ENCODE peak calls at places on chromosome X, in six cellular contexts. One of them, this sample, is unnamed.
A peak's percentile ranks its signal among the peaks of the same experiment; 100 is the strongest.

GRCh38 chrX:150085881-150086280 is 147.6 kb upstream of the EOLA2 start:
- DNase-seq in mammary epithelial cell: peak; percentile 35
- DNase-seq in tibial artery: no peak
- DNase-seq in A172: peak; percentile 58
- DNase-seq in WERI-Rb-1: no peak
- DNase-seq in HFF-Myc: no peak
- DNase-seq in this sample: no peak

GRCh38 chrX:49058794-49059193 is at the start of gene CCDC120:
- DNase-seq in mammary epithelial cell: peak; percentile 28
- DNase-seq in tibial artery: no peak
- DNase-seq in WERI-Rb-1: no peak
- DNase-seq in A172: no peak
- DNase-seq in HFF-Myc: no peak
- DNase-seq in this sample: no peak

GRCh38 chrX:37993857-37994619 is 12.3 kb upstream of the SYTL5 start:
- DNase-seq in A172: peak; percentile 18
- DNase-seq in WERI-Rb-1: no peak
- DNase-seq in mammary epithelial cell: peak; percentile 60
- DNase-seq in tibial artery: no peak
- DNase-seq in HFF-Myc: no peak
- DNase-seq in this sample: no peak

GRCh38 chrX:135931644-135932487 is 38.4 kb downstream of the SAGE1 start:
- DNase-seq in A172: peak; percentile 11
- DNase-seq in mammary epithelial cell: peak; percentile 23
- DNase-seq in HFF-Myc: peak; percentile 1
- DNase-seq in WERI-Rb-1: peak; percentile 48
- DNase-seq in tibial artery: peak; percentile 22
- DNase-seq in this sample: peak; percentile 66

GRCh38 chrX:123920065-123920785 is 41.3 kb upstream of the STAG2 start:
- DNase-seq in tibial artery: no peak
- DNase-seq in A172: peak; percentile 63
- DNase-seq in mammary epithelial cell: peak; percentile 63
- DNase-seq in HFF-Myc: peak; percentile 4
- DNase-seq in WERI-Rb-1: no peak
- DNase-seq in this sample: no peak

GRCh38 chrX:77788050-77788449 is 2.0 kb upstream of the ATRX start:
- DNase-seq in tibial artery: no peak
- DNase-seq in WERI-Rb-1: no peak
- DNase-seq in A172: peak; percentile 71
- DNase-seq in HFF-Myc: no peak
- DNase-seq in mammary epithelial cell: no peak
- DNase-seq in this sample: no peak

GRCh38 chrX:54029543-54030143 is 14.6 kb downstream of the PHF8 start:
- DNase-seq in tibial artery: no peak
- DNase-seq in A172: no peak
- DNase-seq in HFF-Myc: no peak
- DNase-seq in mammary epithelial cell: peak; percentile 48
- DNase-seq in WERI-Rb-1: no peak
- DNase-seq in this sample: no peak

GRCh38 chrX:154412468-154412867 is 1.1 kb downstream of the TAFAZZIN start:
- DNase-seq in A172: peak; percentile 28
- DNase-seq in mammary epithelial cell: no peak
- DNase-seq in HFF-Myc: no peak
- DNase-seq in WERI-Rb-1: peak; percentile 80
- DNase-seq in tibial artery: no peak
- DNase-seq in this sample: no peak

GRCh38 chrX:118116308-118117068 is at the start of gene KLHL13:
- DNase-seq in WERI-Rb-1: no peak
- DNase-seq in A172: no peak
- DNase-seq in tibial artery: peak; percentile 26
- DNase-seq in mammary epithelial cell: peak; percentile 28
- DNase-seq in HFF-Myc: no peak
- DNase-seq in this sample: peak; percentile 38

GRCh38 chrX:367866-368265 is 18.8 kb downstream of the PPP2R3B start:
- DNase-seq in mammary epithelial cell: no peak
- DNase-seq in HFF-Myc: no peak
- DNase-seq in A172: no peak
- DNase-seq in WERI-Rb-1: no peak
- DNase-seq in tibial artery: no peak
- DNase-seq in this sample: no peak